ENCODE peak calls at places on chromosome X, in six cellular contexts. One of them, this sample, is unnamed.

GRCh38 chrX:42976729-42977366 is 198.9 kb upstream of the PPP1R2C start:
- DNase-seq in CD8-positive, alpha-beta memory T cell: no peak
- DNase-seq in right atrium auricular region: no peak
- DNase-seq in A549: peak; percentile 18
- DNase-seq in K562: no peak
- DNase-seq in tibial artery: no peak
- DNase-seq in this sample: no peak

GRCh38 chrX:65406532-65406931 is 128.1 kb downstream of the LAS1L start:
- DNase-seq in CD8-positive, alpha-beta memory T cell: no peak
- DNase-seq in right atrium auricular region: no peak
- DNase-seq in A549: no peak
- DNase-seq in K562: no peak
- DNase-seq in tibial artery: no peak
- DNase-seq in this sample: no peak

GRCh38 chrX:40945366-40945713 is 139.9 kb upstream of the USP9X start:
- DNase-seq in CD8-positive, alpha-beta memory T cell: no peak
- DNase-seq in right atrium auricular region: no peak
- DNase-seq in A549: peak; percentile 77
- DNase-seq in K562: no peak
- DNase-seq in tibial artery: peak; percentile 65
- DNase-seq in this sample: no peak

GRCh38 chrX:39396358-39396995 is 595.2 kb downstream of the MID1IP1 start:
- DNase-seq in CD8-positive, alpha-beta memory T cell: no peak
- DNase-seq in right atrium auricular region: no peak
- DNase-seq in A549: no peak
- DNase-seq in K562: no peak
- DNase-seq in tibial artery: no peak
- DNase-seq in this sample: no peak

GRCh38 chrX:65932173-65933084 is 107.5 kb downstream of the VSIG4 start:
- DNase-seq in CD8-positive, alpha-beta memory T cell: no peak
- DNase-seq in right atrium auricular region: no peak
- DNase-seq in A549: peak; percentile 12
- DNase-seq in K562: no peak
- DNase-seq in tibial artery: no peak
- DNase-seq in this sample: no peak

GRCh38 chrX:22249371-22249770 is 23.3 kb upstream of the CBLL2 start:
- DNase-seq in CD8-positive, alpha-beta memory T cell: no peak
- DNase-seq in right atrium auricular region: no peak
- DNase-seq in A549: no peak
- DNase-seq in K562: no peak
- DNase-seq in tibial artery: no peak
- DNase-seq in this sample: no peak

GRCh38 chrX:24153175-24153795 is 3.8 kb downstream of the ZFX start:
- DNase-seq in CD8-positive, alpha-beta memory T cell: peak; percentile 16
- DNase-seq in right atrium auricular region: no peak
- DNase-seq in A549: peak; percentile 48
- DNase-seq in K562: no peak
- DNase-seq in tibial artery: no peak
- DNase-seq in this sample: no peak

GRCh38 chrX:70353524-70353923 is 63.6 kb downstream of the KIF4A start:
- DNase-seq in CD8-positive, alpha-beta memory T cell: no peak
- DNase-seq in right atrium auricular region: no peak
- DNase-seq in A549: no peak
- DNase-seq in K562: no peak
- DNase-seq in tibial artery: no peak
- DNase-seq in this sample: no peak

GRCh38 chrX:14095702-14096101 is 66.0 kb upstream of the GEMIN8 start:
- DNase-seq in CD8-positive, alpha-beta memory T cell: peak; percentile 15
- DNase-seq in right atrium auricular region: no peak
- DNase-seq in A549: peak; percentile 41
- DNase-seq in K562: peak; percentile 28
- DNase-seq in tibial artery: no peak
- DNase-seq in this sample: peak; percentile 31

GRCh38 chrX:143571521-143571920 is 54.2 kb upstream of the SPANXN3 start:
- DNase-seq in CD8-positive, alpha-beta memory T cell: no peak
- DNase-seq in right atrium auricular region: no peak
- DNase-seq in A549: no peak
- DNase-seq in K562: no peak
- DNase-seq in tibial artery: no peak
- DNase-seq in this sample: no peak

GRCh38 chrX:3550160-3550765 is 163.2 kb downstream of the PRKX start:
- DNase-seq in CD8-positive, alpha-beta memory T cell: no peak
- DNase-seq in right atrium auricular region: no peak
- DNase-seq in A549: peak; percentile 81
- DNase-seq in K562: peak; percentile 7
- DNase-seq in tibial artery: no peak
- DNase-seq in this sample: no peak

GRCh38 chrX:18545771-18546170 is 120.4 kb downstream of the CDKL5 start:
- DNase-seq in CD8-positive, alpha-beta memory T cell: no peak
- DNase-seq in right atrium auricular region: no peak
- DNase-seq in A549: no peak
- DNase-seq in K562: no peak
- DNase-seq in tibial artery: no peak
- DNase-seq in this sample: no peak

GRCh38 chrX:19799319-19800182 is 87.8 kb downstream of the SH3KBP1 start:
- DNase-seq in CD8-positive, alpha-beta memory T cell: peak; percentile 63
- DNase-seq in right atrium auricular region: no peak
- DNase-seq in A549: no peak
- DNase-seq in K562: no peak
- DNase-seq in tibial artery: no peak
- DNase-seq in this sample: no peak

GRCh38 chrX:82320554-82320953 is 1118.7 kb downstream of the SH3BGRL start:
- DNase-seq in CD8-positive, alpha-beta memory T cell: no peak
- DNase-seq in right atrium auricular region: no peak
- DNase-seq in A549: no peak
- DNase-seq in K562: no peak
- DNase-seq in tibial artery: no peak
- DNase-seq in this sample: no peak

DNA sequence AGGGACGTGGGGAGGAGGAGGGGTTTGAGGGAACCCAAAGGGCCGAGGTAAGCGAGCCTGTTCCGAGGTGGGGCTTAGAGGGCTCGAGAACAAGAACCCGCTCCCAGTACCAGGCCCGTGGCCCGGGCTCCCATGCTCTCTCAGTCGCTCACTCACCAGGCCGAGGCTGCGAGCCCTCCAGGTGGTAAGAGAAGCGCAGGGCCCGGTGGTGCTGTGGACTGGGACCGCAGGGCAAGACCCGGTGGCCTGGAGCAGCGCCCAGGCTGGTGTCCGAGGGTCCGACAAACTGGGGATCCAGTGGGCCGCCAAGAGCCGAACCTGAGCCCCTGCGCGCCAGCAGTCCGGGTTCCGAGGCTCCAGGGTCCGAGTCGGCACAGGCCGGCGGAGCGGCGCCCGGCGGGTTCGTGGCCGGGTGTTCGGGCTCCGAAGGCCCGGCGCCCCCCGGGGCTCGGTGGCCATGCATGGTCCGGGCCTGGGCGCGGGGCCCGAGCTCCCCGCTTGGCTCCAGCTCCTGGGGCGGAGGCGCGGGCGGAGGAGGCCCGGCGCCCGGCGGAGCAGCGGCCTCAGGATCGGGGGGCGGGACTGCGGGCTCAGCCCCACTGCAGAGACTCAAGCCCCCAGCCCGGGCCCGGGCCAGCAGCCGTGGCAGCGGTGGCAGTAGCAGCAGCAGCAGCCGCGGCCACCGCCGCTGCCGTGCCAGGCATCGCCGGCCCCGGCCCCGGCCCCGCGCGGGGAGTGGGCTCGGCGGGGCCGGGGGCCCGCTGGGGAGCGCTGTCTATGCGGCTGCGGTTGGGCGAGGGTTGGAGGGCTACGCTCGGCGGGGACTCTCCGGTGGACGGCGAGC is 842 bp downstream of the FGD1 start:
- DNase-seq in CD8-positive, alpha-beta memory T cell: no peak
- DNase-seq in right atrium auricular region: no peak
- DNase-seq in A549: peak; percentile 20
- DNase-seq in K562: no peak
- DNase-seq in tibial artery: peak; percentile 72
- DNase-seq in this sample: no peak
- H3K27ac ChIP-seq in CD8-positive, alpha-beta memory T cell: no peak overlapping the region
- H3K27ac ChIP-seq in right atrium auricular region: peak overlapping the region; percentile 85
- H3K27ac ChIP-seq in A549: peak overlapping the region; percentile 92
- H3K27ac ChIP-seq in K562: no peak overlapping the region
- H3K27ac ChIP-seq in tibial artery: peak overlapping the region; percentile 86
- H3K27ac ChIP-seq in this sample: no peak overlapping the region

GRCh38 chrX:56764153-56764974 is 35.3 kb downstream of the NBDY start:
- DNase-seq in CD8-positive, alpha-beta memory T cell: peak; percentile 89
- DNase-seq in right atrium auricular region: peak; percentile 79
- DNase-seq in A549: peak; percentile 73
- DNase-seq in K562: peak; percentile 39
- DNase-seq in tibial artery: no peak
- DNase-seq in this sample: peak; percentile 16

GRCh38 chrX:56762707-56763555 is 33.9 kb downstream of the NBDY start:
- DNase-seq in CD8-positive, alpha-beta memory T cell: no peak
- DNase-seq in right atrium auricular region: no peak
- DNase-seq in A549: no peak
- DNase-seq in K562: no peak
- DNase-seq in tibial artery: no peak
- DNase-seq in this sample: no peak

GRCh38 chrX:56762220-56762619 is 33.2 kb downstream of the NBDY start:
- DNase-seq in CD8-positive, alpha-beta memory T cell: no peak
- DNase-seq in right atrium auricular region: no peak
- DNase-seq in A549: no peak
- DNase-seq in K562: no peak
- DNase-seq in tibial artery: no peak
- DNase-seq in this sample: no peak

GRCh38 chrX:56764975-56765791 is 36.1 kb downstream of the NBDY start:
- DNase-seq in CD8-positive, alpha-beta memory T cell: peak; percentile 44
- DNase-seq in right atrium auricular region: peak; percentile 60
- DNase-seq in A549: no peak
- DNase-seq in K562: no peak
- DNase-seq in tibial artery: no peak
- DNase-seq in this sample: no peak

GRCh38 chrX:56763556-56764152 is 34.6 kb downstream of the NBDY start:
- DNase-seq in CD8-positive, alpha-beta memory T cell: peak; percentile 84
- DNase-seq in right atrium auricular region: peak; percentile 83
- DNase-seq in A549: no peak
- DNase-seq in K562: no peak
- DNase-seq in tibial artery: no peak
- DNase-seq in this sample: no peak
- H3K27ac ChIP-seq in CD8-positive, alpha-beta memory T cell: no peak overlapping the region
- H3K27ac ChIP-seq in right atrium auricular region: peak overlapping the region; percentile 69
- H3K27ac ChIP-seq in A549: no peak overlapping the region
- H3K27ac ChIP-seq in K562: no peak overlapping the region
- H3K27ac ChIP-seq in tibial artery: no peak overlapping the region
- H3K27ac ChIP-seq in this sample: no peak overlapping the region

GRCh38 chrX:54444752-54445151 is 4.5 kb downstream of the TSR2 start:
- DNase-seq in CD8-positive, alpha-beta memory T cell: no peak
- DNase-seq in right atrium auricular region: no peak
- DNase-seq in A549: no peak
- DNase-seq in K562: no peak
- DNase-seq in tibial artery: no peak
- DNase-seq in this sample: no peak

GRCh38 chrX:54442790-54443189 is 2.6 kb downstream of the TSR2 start:
- DNase-seq in CD8-positive, alpha-beta memory T cell: no peak
- DNase-seq in right atrium auricular region: no peak
- DNase-seq in A549: no peak
- DNase-seq in K562: no peak
- DNase-seq in tibial artery: no peak
- DNase-seq in this sample: no peak

GRCh38 chrX:54446084-54446483 is 5.9 kb downstream of the TSR2 start:
- DNase-seq in CD8-positive, alpha-beta memory T cell: no peak
- DNase-seq in right atrium auricular region: no peak
- DNase-seq in A549: no peak
- DNase-seq in K562: no peak
- DNase-seq in tibial artery: no peak
- DNase-seq in this sample: no peak

GRCh38 chrX:54435121-54435520 is 5.1 kb upstream of the TSR2 start:
- DNase-seq in CD8-positive, alpha-beta memory T cell: no peak
- DNase-seq in right atrium auricular region: no peak
- DNase-seq in A549: no peak
- DNase-seq in K562: no peak
- DNase-seq in tibial artery: no peak
- DNase-seq in this sample: no peak

DNA sequence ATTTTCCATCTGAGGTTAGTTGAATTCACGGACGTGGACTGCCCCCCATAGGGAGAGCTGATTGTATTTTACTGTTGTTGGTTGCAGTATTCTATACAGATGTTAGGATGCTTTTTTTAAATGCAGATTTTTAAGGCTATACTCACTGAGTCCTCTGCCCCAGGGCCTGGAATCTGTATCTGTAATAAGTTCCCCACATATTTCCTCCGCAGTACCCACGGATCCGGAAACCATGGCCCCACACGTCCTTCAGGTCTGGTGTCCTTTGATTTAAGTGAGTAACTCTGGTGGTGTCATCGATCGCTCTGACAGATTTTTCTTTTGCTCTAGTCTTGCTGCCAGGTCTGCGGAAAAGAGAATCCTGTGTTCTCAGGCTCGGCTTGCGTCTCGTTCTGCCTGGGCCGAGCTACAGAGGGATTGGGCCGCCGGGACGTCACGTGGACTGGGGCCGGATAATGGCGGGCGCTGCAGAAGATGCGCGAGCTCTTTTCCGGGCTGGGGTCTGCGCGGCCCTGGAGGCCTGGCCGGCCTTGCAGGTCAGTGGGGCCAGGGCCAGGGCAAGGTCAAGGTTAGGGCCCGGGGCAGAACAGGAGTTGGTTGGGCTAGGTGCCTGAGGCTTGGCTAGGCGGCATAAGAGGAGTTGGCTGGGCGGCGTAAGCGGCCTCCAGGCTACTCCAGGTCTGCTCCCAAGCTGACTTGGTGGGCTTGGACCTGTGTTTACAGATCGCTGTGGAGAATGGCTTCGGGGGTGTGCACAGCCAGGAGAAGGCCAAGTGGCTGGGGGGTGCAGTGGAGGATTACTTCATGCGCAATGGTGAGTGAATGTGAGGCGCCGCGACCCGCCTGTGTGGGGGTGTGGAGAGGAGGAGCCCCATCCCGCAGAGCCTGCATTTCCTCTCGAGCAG is at the start of gene TSR2:
- DNase-seq in CD8-positive, alpha-beta memory T cell: peak; percentile 74
- DNase-seq in right atrium auricular region: peak; percentile 87
- DNase-seq in A549: peak; percentile 87
- DNase-seq in K562: peak; percentile 74
- DNase-seq in tibial artery: peak; percentile 87
- DNase-seq in this sample: no peak
- H3K27ac ChIP-seq in CD8-positive, alpha-beta memory T cell: peak within 1 kb of the TSS; percentile 61
- H3K27ac ChIP-seq in right atrium auricular region: peak within 1 kb of the TSS; percentile 45
- H3K27ac ChIP-seq in A549: peak within 1 kb of the TSS; percentile 74
- H3K27ac ChIP-seq in K562: peak within 1 kb of the TSS; percentile 62
- H3K27ac ChIP-seq in tibial artery: peak within 1 kb of the TSS; percentile 78
- H3K27ac ChIP-seq in this sample: no peak within 1 kb of the TSS

GRCh38 chrX:54482839-54483593 is 13.0 kb downstream of the FGD1 start:
- DNase-seq in CD8-positive, alpha-beta memory T cell: no peak
- DNase-seq in right atrium auricular region: no peak
- DNase-seq in A549: no peak
- DNase-seq in K562: no peak
- DNase-seq in tibial artery: peak; percentile 62
- DNase-seq in this sample: no peak

GRCh38 chrX:54479471-54480122 is 16.4 kb downstream of the FGD1 start:
- DNase-seq in CD8-positive, alpha-beta memory T cell: no peak
- DNase-seq in right atrium auricular region: no peak
- DNase-seq in A549: no peak
- DNase-seq in K562: no peak
- DNase-seq in tibial artery: no peak
- DNase-seq in this sample: no peak

GRCh38 chrX:54481751-54482150 is 14.3 kb downstream of the FGD1 start:
- DNase-seq in CD8-positive, alpha-beta memory T cell: no peak
- DNase-seq in right atrium auricular region: no peak
- DNase-seq in A549: no peak
- DNase-seq in K562: peak; percentile 15
- DNase-seq in tibial artery: no peak
- DNase-seq in this sample: no peak

GRCh38 chrX:54484666-54485065 is 11.4 kb downstream of the FGD1 start:
- DNase-seq in CD8-positive, alpha-beta memory T cell: no peak
- DNase-seq in right atrium auricular region: no peak
- DNase-seq in A549: no peak
- DNase-seq in K562: no peak
- DNase-seq in tibial artery: no peak
- DNase-seq in this sample: no peak

GRCh38 chrX:54483946-54484345 is 12.1 kb downstream of the FGD1 start:
- DNase-seq in CD8-positive, alpha-beta memory T cell: no peak
- DNase-seq in right atrium auricular region: no peak
- DNase-seq in A549: no peak
- DNase-seq in K562: no peak
- DNase-seq in tibial artery: no peak
- DNase-seq in this sample: no peak
- H3K27ac ChIP-seq in CD8-positive, alpha-beta memory T cell: no peak overlapping the region
- H3K27ac ChIP-seq in right atrium auricular region: no peak overlapping the region
- H3K27ac ChIP-seq in A549: no peak overlapping the region
- H3K27ac ChIP-seq in K562: no peak overlapping the region
- H3K27ac ChIP-seq in tibial artery: peak overlapping the region; percentile 79
- H3K27ac ChIP-seq in this sample: no peak overlapping the region

This sample was measured in iPS DF 6.9.